ENCODE peak calls at places on chromosome 4, in six cellular contexts. Q is activated gamma-delta T cell treated with Interleukin-2 at 50 U/mL for 16 hours; I is AG10803; H is kidney; Z is naive thymus-derived CD4-positive, alpha-beta T cell; G is fibroblast of mammary gland. X is an unnamed sample.

GRCh38 chr4:144402176-144402575 is 243.8 kb upstream of the HHIP start:
- DNase-seq in Q (no peak), I (no peak), H (no peak), Z (no peak), G (no peak), X (no peak)

GRCh38 chr4:3036131-3036952 is 38.0 kb downstream of the HTT-AS start:
- DNase-seq in Q (no peak), I (no peak), H (no peak), Z (no peak), G (no peak), X (no peak)

GRCh38 chr4:1376391-1376840 is 29.4 kb downstream of the UVSSA start:
- DNase-seq in Q (no peak), I (no peak), H (no peak), Z (no peak), G (no peak), X (no peak)

GRCh38 chr4:149264093-149264733 is 551.4 kb downstream of the IQCM start:
- DNase-seq in Q (no peak), I (peak), H (no peak), Z (no peak), G (peak), X (no peak)

GRCh38 chr4:174056959-174057358 is 226.5 kb downstream of the FBXO8 start:
- DNase-seq in Q (no peak), I (no peak), H (no peak), Z (no peak), G (no peak), X (no peak)

GRCh38 chr4:100257567-100257966 is 67.3 kb upstream of the DDIT4L start:
- DNase-seq in Q (no peak), I (no peak), H (no peak), Z (no peak), G (no peak), X (no peak)

GRCh38 chr4:151267822-151268535 is 9.0 kb upstream of the PRSS48 start:
- DNase-seq in Q (no peak), I (no peak), H (no peak), Z (no peak), G (no peak), X (no peak)

GRCh38 chr4:122847931-122848330 is 21.3 kb downstream of the FGF2 start:
- DNase-seq in Q (no peak), I (no peak), H (no peak), Z (no peak), G (no peak), X (no peak)

GRCh38 chr4:43316813-43317212 is 424.3 kb downstream of the GRXCR1 start:
- DNase-seq in Q (no peak), I (no peak), H (no peak), Z (no peak), G (peak), X (no peak)

GRCh38 chr4:164012396-164013027 is 518.0 kb downstream of the TMA16 start:
- DNase-seq in Q (no peak), I (no peak), H (no peak), Z (no peak), G (peak), X (no peak)

GRCh38 chr4:60039908-60040307 is 1160.2 kb upstream of the ADGRL3 start:
- DNase-seq in Q (no peak), I (no peak), H (peak), Z (no peak), G (no peak), X (no peak)

GRCh38 chr4:4762909-4763814 is 96.3 kb upstream of the MSX1 start:
- DNase-seq in Q (no peak), I (peak), H (no peak), Z (no peak), G (peak), X (no peak)

GRCh38 chr4:7330031-7330596 is 104.6 kb downstream of the PSAPL1 start:
- DNase-seq in Q (no peak), I (no peak), H (peak), Z (no peak), G (no peak), X (peak)

GRCh38 chr4:147515220-147515936 is 34.5 kb downstream of the EDNRA start:
- DNase-seq in Q (no peak), I (no peak), H (no peak), Z (no peak), G (no peak), X (no peak)

X was measured in Right ventricle myocardium inferior.